ENCODE peak calls at places on chromosomes 7 and 10, in five cellular contexts. One of them, this sample, is unnamed.

GRCh38 chr7:103640031-103640779 is 194.2 kb upstream of the SLC26A5 start:
- DNase-seq in neural crest cell: no peak
- DNase-seq in kidney: no peak
- DNase-seq in A549: no peak
- DNase-seq in keratinocyte: peak
- DNase-seq in this sample: no peak

GRCh38 chr7:156947120-156947843 is 2.2 kb upstream of the NOM1 start:
- DNase-seq in neural crest cell: no peak
- DNase-seq in kidney: no peak
- DNase-seq in A549: no peak
- DNase-seq in keratinocyte: no peak
- DNase-seq in this sample: no peak

GRCh38 chr7:116953372-116953726 is at the start of gene ST7:
- DNase-seq in neural crest cell: peak
- DNase-seq in kidney: peak
- DNase-seq in A549: peak
- DNase-seq in keratinocyte: no peak
- DNase-seq in this sample: peak

GRCh38 chr10:30046476-30046875 is 12.9 kb downstream of the JCAD start:
- DNase-seq in neural crest cell: no peak
- DNase-seq in kidney: no peak
- DNase-seq in A549: no peak
- DNase-seq in keratinocyte: no peak
- DNase-seq in this sample: no peak

GRCh38 chr10:132273304-132273944 is 34.3 kb downstream of the STK32C start:
- DNase-seq in neural crest cell: no peak
- DNase-seq in kidney: no peak
- DNase-seq in A549: no peak
- DNase-seq in keratinocyte: no peak
- DNase-seq in this sample: no peak

GRCh38 chr7:40192036-40192435 is 57.2 kb downstream of the SUGCT start:
- DNase-seq in neural crest cell: no peak
- DNase-seq in kidney: no peak
- DNase-seq in A549: no peak
- DNase-seq in keratinocyte: no peak
- DNase-seq in this sample: no peak

GRCh38 chr7:27154901-27155815 is 1.3 kb downstream of the HOXA7 start:
- DNase-seq in neural crest cell: no peak
- DNase-seq in kidney: peak
- DNase-seq in A549: no peak
- DNase-seq in keratinocyte: no peak
- DNase-seq in this sample: no peak

GRCh38 chr10:71975087-71975890 is 11.1 kb downstream of the CHST3 start:
- DNase-seq in neural crest cell: no peak
- DNase-seq in kidney: no peak
- DNase-seq in A549: no peak
- DNase-seq in keratinocyte: no peak
- DNase-seq in this sample: no peak

GRCh38 chr10:31940839-31941653 is 12.4 kb upstream of the ARHGAP12 start:
- DNase-seq in neural crest cell: no peak
- DNase-seq in kidney: no peak
- DNase-seq in A549: peak
- DNase-seq in keratinocyte: peak
- DNase-seq in this sample: no peak

GRCh38 chr10:30818010-30818660 is 188.6 kb upstream of the LYZL2 start:
- DNase-seq in neural crest cell: no peak
- DNase-seq in kidney: peak
- DNase-seq in A549: no peak
- DNase-seq in keratinocyte: no peak
- DNase-seq in this sample: no peak

GRCh38 chr7:44103566-44103940 is 592 bp upstream of the AEBP1 start:
- DNase-seq in neural crest cell: no peak
- DNase-seq in kidney: peak
- DNase-seq in A549: no peak
- DNase-seq in keratinocyte: no peak
- DNase-seq in this sample: no peak

GRCh38 chr10:129936266-129936922 is 27.7 kb downstream of the EBF3 start:
- DNase-seq in neural crest cell: no peak
- DNase-seq in kidney: no peak
- DNase-seq in A549: no peak
- DNase-seq in keratinocyte: no peak
- DNase-seq in this sample: no peak

GRCh38 chr7:17234398-17235021 is 63.9 kb upstream of the AHR start:
- DNase-seq in neural crest cell: no peak
- DNase-seq in kidney: no peak
- DNase-seq in A549: peak
- DNase-seq in keratinocyte: no peak
- DNase-seq in this sample: no peak

GRCh38 chr7:27434729-27435400 is 192.3 kb downstream of the EVX1 start:
- DNase-seq in neural crest cell: no peak
- DNase-seq in kidney: no peak
- DNase-seq in A549: no peak
- DNase-seq in keratinocyte: no peak
- DNase-seq in this sample: no peak

GRCh38 chr7:87083865-87084519 is 24.5 kb upstream of the ELAPOR2 start:
- DNase-seq in neural crest cell: no peak
- DNase-seq in kidney: no peak
- DNase-seq in A549: no peak
- DNase-seq in keratinocyte: no peak
- DNase-seq in this sample: no peak

GRCh38 chr7:64887756-64888508 is 15.1 kb upstream of the ZNF273 start:
- DNase-seq in neural crest cell: peak
- DNase-seq in kidney: peak
- DNase-seq in A549: no peak
- DNase-seq in keratinocyte: no peak
- DNase-seq in this sample: peak
- TF ChIP-seq CTCF in neural crest cell: peak
- TF ChIP-seq CTCF in kidney: peak
- TF ChIP-seq CTCF in A549: no peak
- TF ChIP-seq CTCF in keratinocyte: no peak
- TF ChIP-seq CTCF in this sample: peak

GRCh38 chr10:59622320-59622901 is 87.2 kb downstream of the SLC16A9 start:
- DNase-seq in neural crest cell: peak
- DNase-seq in kidney: no peak
- DNase-seq in A549: peak
- DNase-seq in keratinocyte: peak
- DNase-seq in this sample: peak
- TF ChIP-seq CTCF in neural crest cell: peak
- TF ChIP-seq CTCF in kidney: peak
- TF ChIP-seq CTCF in A549: peak
- TF ChIP-seq CTCF in keratinocyte: peak
- TF ChIP-seq CTCF in this sample: peak

GRCh38 chr10:49176310-49177268 is 11.6 kb downstream of the TMEM273 start:
- DNase-seq in neural crest cell: no peak
- DNase-seq in kidney: no peak
- DNase-seq in A549: no peak
- DNase-seq in keratinocyte: no peak
- DNase-seq in this sample: no peak
- TF ChIP-seq CTCF in neural crest cell: no peak
- TF ChIP-seq CTCF in kidney: no peak
- TF ChIP-seq CTCF in A549: no peak
- TF ChIP-seq CTCF in keratinocyte: no peak
- TF ChIP-seq CTCF in this sample: no peak

GRCh38 chr7:1954366-1955004 is 278.3 kb downstream of the MAD1L1 start:
- DNase-seq in neural crest cell: no peak
- DNase-seq in kidney: peak
- DNase-seq in A549: no peak
- DNase-seq in keratinocyte: no peak
- DNase-seq in this sample: no peak
- TF ChIP-seq CTCF in neural crest cell: no peak
- TF ChIP-seq CTCF in kidney: no peak
- TF ChIP-seq CTCF in A549: no peak
- TF ChIP-seq CTCF in keratinocyte: no peak
- TF ChIP-seq CTCF in this sample: no peak

GRCh38 chr10:97074256-97075145 is 111.3 kb downstream of the SLIT1 start:
- DNase-seq in neural crest cell: no peak
- DNase-seq in kidney: no peak
- DNase-seq in A549: no peak
- DNase-seq in keratinocyte: no peak
- DNase-seq in this sample: no peak

GRCh38 chr10:97075961-97076525 is 109.7 kb downstream of the SLIT1 start:
- DNase-seq in neural crest cell: no peak
- DNase-seq in kidney: no peak
- DNase-seq in A549: no peak
- DNase-seq in keratinocyte: no peak
- DNase-seq in this sample: no peak

GRCh38 chr10:97071491-97071890 is 114.3 kb downstream of the SLIT1 start:
- DNase-seq in neural crest cell: no peak
- DNase-seq in kidney: no peak
- DNase-seq in A549: no peak
- DNase-seq in keratinocyte: no peak
- DNase-seq in this sample: no peak

GRCh38 chr10:97075421-97075820 is 110.3 kb downstream of the SLIT1 start:
- DNase-seq in neural crest cell: no peak
- DNase-seq in kidney: no peak
- DNase-seq in A549: no peak
- DNase-seq in keratinocyte: no peak
- DNase-seq in this sample: no peak

GRCh38 chr10:97072851-97073665 is 112.7 kb downstream of the SLIT1 start:
- DNase-seq in neural crest cell: peak
- DNase-seq in kidney: peak
- DNase-seq in A549: peak
- DNase-seq in keratinocyte: no peak
- DNase-seq in this sample: peak
- TF ChIP-seq CTCF in neural crest cell: peak
- TF ChIP-seq CTCF in kidney: peak
- TF ChIP-seq CTCF in A549: peak
- TF ChIP-seq CTCF in keratinocyte: peak
- TF ChIP-seq CTCF in this sample: peak

GRCh38 chr7:125256446-125256845 is 326.8 kb upstream of the POT1 start:
- DNase-seq in neural crest cell: no peak
- DNase-seq in kidney: no peak
- DNase-seq in A549: no peak
- DNase-seq in keratinocyte: no peak
- DNase-seq in this sample: no peak
- TF ChIP-seq CTCF in neural crest cell: no peak
- TF ChIP-seq CTCF in kidney: no peak
- TF ChIP-seq CTCF in A549: no peak
- TF ChIP-seq CTCF in keratinocyte: no peak
- TF ChIP-seq CTCF in this sample: no peak

GRCh38 chr7:105521731-105522458 is at the start of gene PUS7:
- DNase-seq in neural crest cell: peak
- DNase-seq in kidney: peak
- DNase-seq in A549: peak
- DNase-seq in keratinocyte: peak
- DNase-seq in this sample: peak
- TF ChIP-seq CTCF in neural crest cell: no peak
- TF ChIP-seq CTCF in kidney: no peak
- TF ChIP-seq CTCF in A549: no peak
- TF ChIP-seq CTCF in keratinocyte: no peak
- TF ChIP-seq CTCF in this sample: no peak

This sample was measured in endothelial cell.